ENCODE peak calls at places on chromosomes 13 and 19, in six cellular contexts. T is MG63, S is cardiac fibroblast, H is T-cell, C is progenitor cell of endocrine pancreas, I is KG1. R is an unnamed sample.

GRCh38 chr13:46614582-46614981 is 61.6 kb downstream of the LRCH1 start:
- DNase-seq in T (no peak), S (peak; percentile 90), H (no peak), C (no peak), I (no peak), R (no peak)

GRCh38 chr13:67369895-67370660 is 139.9 kb upstream of the PCDH9 start:
- DNase-seq in T (no peak), S (peak; percentile 90), H (no peak), C (no peak), I (no peak), R (no peak)

GRCh38 chr19:50425581-50425980 is 6.8 kb downstream of the SPIB start:
- DNase-seq in T (no peak), S (no peak), H (no peak), C (no peak), I (no peak), R (no peak)

GRCh38 chr19:21767065-21767800 is at the start of gene ZNF100:
- DNase-seq in T (peak; percentile 89), S (peak; percentile 94), H (peak; percentile 85), C (peak; percentile 68), I (peak; percentile 82), R (peak; percentile 79)

GRCh38 chr19:21604941-21605548 is 99.6 kb downstream of the ZNF429 start:
- DNase-seq in T (no peak), S (peak; percentile 37), H (no peak), C (no peak), I (no peak), R (no peak)

GRCh38 chr19:2186071-2186846 is 22.5 kb downstream of the DOT1L start:
- DNase-seq in T (peak; percentile 92), S (peak; percentile 98), H (no peak), C (no peak), I (no peak), R (no peak)

GRCh38 chr13:100710176-100710575 is 35.6 kb upstream of the TMTC4 start:
- DNase-seq in T (no peak), S (no peak), H (no peak), C (no peak), I (no peak), R (no peak)

GRCh38 chr19:1910169-1910568 is 5.0 kb downstream of the ADAT3 start:
- DNase-seq in T (no peak), S (peak; percentile 26), H (no peak), C (no peak), I (no peak), R (no peak)

GRCh38 chr19:13492128-13492527 is 14.2 kb downstream of the CACNA1A start:
- DNase-seq in T (no peak), S (peak; percentile 29), H (no peak), C (no peak), I (no peak), R (no peak)

GRCh38 chr13:40787062-40787461 is 2.3 kb upstream of the SLC25A15 start:
- DNase-seq in T (peak; percentile 27), S (no peak), H (no peak), C (no peak), I (no peak), R (no peak)

GRCh38 chr13:42815686-42816085 is 34.3 kb downstream of the FAM216B start:
- DNase-seq in T (no peak), S (peak; percentile 49), H (no peak), C (no peak), I (no peak), R (no peak)

GRCh38 chr13:106104281-106104901 is 431.1 kb downstream of the EFNB2 start:
- DNase-seq in T (peak; percentile 82), S (peak; percentile 73), H (no peak), C (no peak), I (no peak), R (no peak)

GRCh38 chr13:114173753-114174152 is 5.3 kb upstream of the CFAP97D2 start:
- DNase-seq in T (no peak), S (peak; percentile 12), H (no peak), C (no peak), I (no peak), R (no peak)

GRCh38 chr19:24052811-24053210 is 34.2 kb upstream of the ZNF254 start:
- DNase-seq in T (no peak), S (peak; percentile 29), H (no peak), C (no peak), I (peak; percentile 8), R (no peak)

GRCh38 chr19:49772850-49773432 is 6.1 kb downstream of the AP2A1 start:
- DNase-seq in T (no peak), S (no peak), H (no peak), C (no peak), I (no peak), R (no peak)

GRCh38 chr19:19579533-19580361 is 38.7 kb downstream of the PBX4 start:
- DNase-seq in T (no peak), S (no peak), H (no peak), C (no peak), I (no peak), R (no peak)

GRCh38 chr19:15445807-15446376 is 3.9 kb downstream of the WIZ start:
- DNase-seq in T (no peak), S (no peak), H (no peak), C (no peak), I (no peak), R (no peak)

GRCh38 chr19:18000981-18001836 is 6.8 kb upstream of the ARRDC2 start:
- DNase-seq in T (peak; percentile 96), S (peak; percentile 89), H (peak; percentile 95), C (no peak), I (peak; percentile 78), R (peak; percentile 90)

GRCh38 chr13:50130686-50131051 is 115.4 kb downstream of the KCNRG start:
- DNase-seq in T (peak; percentile 46), S (peak; percentile 59), H (no peak), C (no peak), I (no peak), R (no peak)

GRCh38 chr13:84431646-84432045 is 549.4 kb upstream of the SLITRK1 start:
- DNase-seq in T (no peak), S (peak; percentile 3), H (no peak), C (no peak), I (no peak), R (no peak)

GRCh38 chr13:89380101-89380500 is 1708.9 kb downstream of the SLITRK5 start:
- DNase-seq in T (no peak), S (no peak), H (no peak), C (no peak), I (no peak), R (no peak)

GRCh38 chr13:47933688-47934011 is 67.4 kb downstream of the SUCLA2 start:
- DNase-seq in T (no peak), S (peak; percentile 10), H (no peak), C (no peak), I (peak; percentile 25), R (no peak)

GRCh38 chr19:15283141-15283885 is 49.0 kb downstream of the BRD4 start:
- DNase-seq in T (peak; percentile 68), S (peak; percentile 55), H (no peak), C (no peak), I (no peak), R (no peak)

GRCh38 chr13:73898899-73899298 is 235.3 kb downstream of the KLF12 start:
- DNase-seq in T (no peak), S (no peak), H (no peak), C (no peak), I (no peak), R (no peak)

GRCh38 chr13:71254384-71254783 is 612.6 kb downstream of the DACH1 start:
- DNase-seq in T (no peak), S (no peak), H (no peak), C (no peak), I (no peak), R (no peak)

GRCh38 chr19:45476349-45476717 is 8.5 kb downstream of the FOSB start:
- DNase-seq in T (no peak), S (peak; percentile 55), H (no peak), C (no peak), I (no peak), R (no peak)

GRCh38 chr13:101718496-101718895 is 266.0 kb downstream of the ITGBL1 start:
- DNase-seq in T (no peak), S (no peak), H (no peak), C (no peak), I (no peak), R (no peak)

GRCh38 chr19:17873661-17874422 is 2.1 kb downstream of the SLC5A5 start:
- DNase-seq in T (peak; percentile 38), S (no peak), H (peak; percentile 67), C (no peak), I (no peak), R (peak; percentile 59)

GRCh38 chr19:3154957-3155736 is 19.3 kb downstream of the GNA15 start:
- DNase-seq in T (peak; percentile 78), S (peak; percentile 99), H (peak; percentile 73), C (no peak), I (peak; percentile 67), R (peak; percentile 76)

GRCh38 chr13:61286148-61286745 is 129.4 kb downstream of the PCDH20 start:
- DNase-seq in T (no peak), S (no peak), H (no peak), C (no peak), I (peak; percentile 5), R (no peak)